ENCODE peak calls at places on chromosome 14, in nine cellular contexts. T is AG09309, A is MCF 10A, G is IMR-90, H is fibroblast of pulmonary artery, N is prostate gland, P is endodermal cell, W is OCI-LY7, D is epithelial cell of esophagus. Y is an unnamed sample.

GRCh38 chr14:68820999-68821683 is 28.3 kb upstream of the ZFP36L1 start:
- DNase-seq in A (no peak), P (peak), W (no peak), H (no peak), T (no peak), G (no peak), N (no peak), D (no peak), Y (no peak)

GRCh38 chr14:41549821-41550597 is 56.7 kb upstream of the LRFN5 start:
- DNase-seq in D (peak), A (peak), N (no peak), P (no peak), W (no peak), H (peak), T (no peak), G (peak), Y (no peak)

GRCh38 chr14:74647061-74647833 is 35.2 kb upstream of the LTBP2 start:
- DNase-seq in T (no peak), G (no peak), W (no peak), D (peak), P (no peak), N (no peak), A (no peak), H (no peak), Y (no peak)

GRCh38 chr14:76780360-76780759 is 19.1 kb downstream of the VASH1 start:
- DNase-seq in A (no peak), G (no peak), T (no peak), D (no peak), H (no peak), W (no peak), N (no peak), P (no peak), Y (no peak)

GRCh38 chr14:20418501-20418909 is 5.2 kb upstream of the TEP1 start:
- DNase-seq in G (no peak), A (no peak), T (no peak), W (no peak), N (no peak), D (no peak), H (no peak), P (no peak), Y (no peak)

GRCh38 chr14:24235804-24236688 is 3.3 kb downstream of the GMPR2 start:
- DNase-seq in W (no peak), D (no peak), H (no peak), G (no peak), A (no peak), N (no peak), P (peak), T (no peak), Y (no peak)

GRCh38 chr14:76719664-76720063 is 41.6 kb upstream of the VASH1 start:
- DNase-seq in T (no peak), N (no peak), P (peak), G (no peak), A (no peak), H (no peak), W (no peak), D (no peak), Y (no peak)

GRCh38 chr14:54567634-54568561 is 970 bp downstream of the SAMD4A start:
- DNase-seq in A (peak), G (no peak), D (peak), T (no peak), H (peak), W (peak), N (peak), P (peak), Y (peak)

GRCh38 chr14:24398943-24399801 is at the start of gene NYNRIN:
- DNase-seq in D (peak), W (no peak), H (peak), G (peak), A (no peak), N (no peak), P (peak), T (no peak), Y (peak)

GRCh38 chr14:76929927-76930326 is 98.6 kb downstream of the IRF2BPL start:
- DNase-seq in T (no peak), P (peak), N (no peak), A (no peak), H (no peak), W (no peak), G (no peak), D (peak), Y (no peak)

GRCh38 chr14:64074961-64075619 is 219.1 kb downstream of the ESR2 start:
- DNase-seq in H (peak), G (peak), T (no peak), A (peak), D (peak), N (no peak), P (no peak), W (no peak), Y (no peak)

GRCh38 chr14:94644102-94644535 is 31.9 kb downstream of the SERPINA3 start:
- DNase-seq in T (no peak), A (no peak), N (no peak), W (no peak), G (no peak), P (no peak), H (no peak), D (no peak), Y (no peak)

GRCh38 chr14:102071283-102071998 is 15.4 kb downstream of the HSP90AA1 start:
- DNase-seq in P (no peak), N (no peak), T (no peak), A (no peak), H (peak), G (peak), W (no peak), D (peak), Y (no peak)

GRCh38 chr14:68939424-68939892 is 39.6 kb downstream of the ACTN1 start:
- DNase-seq in G (no peak), W (no peak), P (no peak), H (no peak), N (no peak), T (no peak), A (no peak), D (no peak), Y (no peak)

GRCh38 chr14:20436363-20436755 is 393 bp upstream of the KLHL33 start:
- DNase-seq in W (no peak), T (peak), D (peak), A (peak), H (peak), P (no peak), N (no peak), G (peak), Y (no peak)

GRCh38 chr14:30681752-30682355 is 59.7 kb downstream of the SCFD1 start:
- DNase-seq in G (peak), W (peak), P (no peak), H (peak), A (peak), D (peak), T (no peak), N (no peak), Y (no peak)

GRCh38 chr14:99037777-99038176 is 234.2 kb downstream of the BCL11B start:
- DNase-seq in H (no peak), D (no peak), P (peak), W (no peak), A (peak), G (no peak), N (no peak), T (no peak), Y (no peak)

GRCh38 chr14:55354500-55354899 is 57.1 kb downstream of the ATG14 start:
- DNase-seq in T (no peak), N (peak), D (peak), H (peak), A (peak), W (peak), G (peak), P (peak), Y (peak)

GRCh38 chr14:61568572-61569011 is 126.7 kb upstream of the HIF1A start:
- DNase-seq in N (no peak), P (peak), H (no peak), A (peak), G (no peak), D (peak), T (no peak), W (peak), Y (no peak)

GRCh38 chr14:22039938-22040780 is 366.5 kb upstream of the OR4E1 start:
- DNase-seq in D (peak), T (no peak), N (no peak), G (no peak), H (peak), W (peak), A (peak), P (no peak), Y (no peak)

GRCh38 chr14:61381589-61381988 is 60.2 kb downstream of the PRKCH start:
- DNase-seq in D (peak), T (no peak), P (no peak), A (peak), G (no peak), H (no peak), N (no peak), W (no peak), Y (no peak)

GRCh38 chr14:55701638-55702037 is 121.6 kb downstream of the KTN1 start:
- DNase-seq in A (no peak), H (peak), N (no peak), D (peak), P (no peak), W (no peak), G (peak), T (no peak), Y (no peak)

GRCh38 chr14:96091941-96092411 is 52.8 kb downstream of the C14orf132 start:
- DNase-seq in W (no peak), D (no peak), H (peak), A (no peak), T (no peak), P (no peak), N (no peak), G (no peak), Y (no peak)

GRCh38 chr14:35331605-35332516 is 39.7 kb downstream of the PSMA6 start:
- DNase-seq in H (peak), P (peak), A (no peak), N (peak), G (peak), T (no peak), W (no peak), D (peak), Y (no peak)

GRCh38 chr14:28875937-28876910 is 109.6 kb downstream of the FOXG1 start:
- DNase-seq in N (no peak), H (no peak), D (no peak), W (no peak), T (no peak), P (peak), G (no peak), A (no peak), Y (no peak)

GRCh38 chr14:100307215-100308111 is 1.2 kb upstream of the SLC25A29 start:
- DNase-seq in W (no peak), N (no peak), D (peak), G (peak), P (peak), A (no peak), T (no peak), H (no peak), Y (peak)

GRCh38 chr14:90439874-90440442 is 43.1 kb downstream of the CALM1 start:
- DNase-seq in T (peak), P (peak), G (no peak), A (no peak), W (no peak), N (no peak), D (peak), H (no peak), Y (no peak)

GRCh38 chr14:78405071-78405856 is 235.1 kb downstream of the NRXN3 start:
- DNase-seq in D (no peak), H (no peak), T (no peak), N (no peak), P (no peak), W (no peak), G (no peak), A (no peak), Y (no peak)

GRCh38 chr14:36655963-36656768 is 5.5 kb upstream of the PAX9 start:
- DNase-seq in H (no peak), D (peak), T (no peak), G (no peak), N (no peak), A (no peak), W (peak), P (peak), Y (peak)

GRCh38 chr14:67413806-67414769 is 2.1 kb upstream of the PLEK2 start:
- DNase-seq in P (peak), D (peak), H (peak), G (peak), T (peak), A (peak), W (no peak), N (no peak), Y (no peak)

GRCh38 chr14:66650491-66650911 is 142.6 kb downstream of the GPHN start:
- DNase-seq in D (peak), T (no peak), G (no peak), W (no peak), N (no peak), H (peak), P (no peak), A (no peak), Y (no peak)

GRCh38 chr14:65866422-65866821 is 453.9 kb downstream of the FUT8 start:
- DNase-seq in A (no peak), W (no peak), T (peak), D (no peak), N (no peak), G (no peak), H (no peak), P (no peak), Y (no peak)

GRCh38 chr14:20262642-20263128 is 23.6 kb downstream of the OR11H4 start:
- DNase-seq in P (peak), H (peak), G (peak), D (peak), T (peak), A (peak), N (no peak), W (no peak), Y (no peak)

GRCh38 chr14:35046048-35046750 is at the start of gene FAM177A1:
- DNase-seq in P (peak), D (peak), W (peak), A (peak), T (peak), G (peak), H (peak), N (peak), Y (peak)

DNA sequence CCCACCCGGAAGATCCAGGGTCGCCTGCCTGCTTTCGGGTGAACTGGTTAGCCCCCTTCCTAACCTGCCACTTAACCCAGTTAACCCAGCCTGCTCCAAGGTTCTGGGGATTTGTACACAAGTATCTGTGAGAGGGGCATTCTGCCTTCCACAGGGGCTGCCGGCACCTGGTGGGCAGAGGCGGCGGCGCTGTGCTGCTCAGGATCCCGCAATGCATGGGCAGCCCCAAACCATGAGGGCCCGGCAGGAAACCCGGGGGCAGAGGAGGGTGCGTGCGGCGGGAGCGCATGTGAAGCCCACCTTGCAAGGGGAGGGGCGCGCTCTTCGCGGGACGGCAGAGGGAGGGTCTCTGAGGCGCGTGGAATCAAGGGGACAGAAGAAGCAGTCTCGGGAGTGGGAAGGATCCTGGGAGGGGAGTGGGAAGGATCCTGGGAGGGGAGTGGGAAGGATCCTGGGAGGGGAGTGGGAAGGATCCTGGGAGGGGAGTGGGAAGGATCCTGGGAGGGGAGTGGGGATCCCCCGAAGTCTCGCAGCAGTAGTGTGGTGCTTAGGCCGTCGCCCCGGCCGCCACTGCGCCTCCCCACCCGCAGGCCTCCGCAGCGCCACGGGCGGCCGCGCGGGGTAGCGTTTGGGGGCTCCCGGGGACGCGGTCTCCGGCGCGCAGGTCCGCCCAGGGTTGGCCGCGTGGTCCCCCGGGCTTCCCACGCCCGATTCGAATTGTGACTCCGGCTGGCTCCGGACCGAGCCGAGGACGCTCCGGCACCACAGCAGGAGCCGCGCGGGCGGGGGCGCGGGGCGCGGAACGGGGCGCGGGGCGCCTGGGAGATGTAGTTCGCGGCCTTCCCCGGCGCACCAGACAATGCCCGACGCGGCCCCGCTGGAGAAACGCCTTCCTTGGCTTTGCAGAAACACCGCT is 4.9 kb upstream of the MTA1 start:
- DNase-seq in W (no peak), D (peak), H (peak), T (no peak), G (peak), N (peak), A (no peak), P (peak), Y (peak)
- TF ChIP-seq CTCF in W (peak), D (peak), H (peak), T (peak), G (peak), N (peak), A (peak), P (peak), Y (peak)

GRCh38 chr14:92785601-92786426 is 8.3 kb upstream of the GOLGA5 start:
- DNase-seq in G (peak), W (no peak), A (peak), H (peak), P (no peak), T (peak), N (no peak), D (peak), Y (no peak)
- TF ChIP-seq CTCF in G (peak), W (no peak), A (no peak), H (peak), P (no peak), T (peak), N (no peak), D (no peak), Y (no peak)

DNA sequence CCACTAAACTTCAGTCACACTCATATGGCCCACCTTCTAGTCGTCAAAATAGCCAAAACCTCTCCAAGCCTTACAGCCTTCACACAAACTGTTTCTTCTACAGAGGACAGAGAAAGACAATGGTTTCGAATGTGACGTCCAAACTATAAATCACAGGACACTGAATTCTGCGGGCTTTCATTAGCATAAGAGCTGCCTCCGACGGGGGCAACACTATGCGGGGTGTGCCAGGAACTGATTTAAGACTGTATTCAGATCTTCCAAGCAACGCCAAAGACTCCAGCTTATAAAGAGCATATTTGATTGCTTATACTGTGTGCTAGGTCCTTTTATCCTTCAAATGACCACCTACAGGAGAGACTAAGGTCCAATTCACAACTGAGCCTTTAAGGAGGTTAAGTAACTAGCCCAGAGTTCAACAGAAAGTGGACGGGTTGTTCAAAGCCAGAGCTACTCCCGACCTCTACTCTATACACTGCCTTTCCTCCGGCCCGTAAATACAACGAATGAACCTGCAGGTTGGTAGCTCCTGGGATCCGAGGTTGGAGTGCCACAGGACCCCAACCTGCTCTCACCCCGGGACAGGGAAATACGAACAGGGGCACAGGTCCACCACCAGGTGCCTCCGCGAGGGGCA is 574 bp downstream of the L2HGDH start:
- DNase-seq in D (peak), T (no peak), P (no peak), H (no peak), W (no peak), A (no peak), N (no peak), G (no peak), Y (no peak)
- TF ChIP-seq CTCF in D (peak), T (peak), P (peak), H (peak), W (peak), A (peak), N (no peak), G (peak), Y (peak)

GRCh38 chr14:92135269-92135668 is 13.5 kb downstream of the CPSF2 start:
- DNase-seq in H (peak), N (no peak), A (peak), P (no peak), G (peak), W (peak), T (no peak), D (peak), Y (no peak)
- TF ChIP-seq CTCF in H (peak), N (peak), A (peak), P (peak), G (peak), W (peak), T (peak), D (peak), Y (peak)

Y was measured in neural crest cell.